ENCODE peak calls at places on chromosomes 12 and 14, in ten cellular contexts. W is stimulated activated CD8-positive, alpha-beta memory T cell treated with anti-CD3 and anti-CD28 coated beads, Interleukin-2, amount 100 ng/mL, for 48 hours; B is HFF-Myc; E is effector CD4-positive, alpha-beta T cell; K is naive thymus-derived CD8-positive, alpha-beta T cell; F is progenitor cell of endocrine pancreas; T is ELR; M is BJ; J is stromal cell of bone marrow; Q is mesendoderm. L is an unnamed sample.

GRCh38 chr12:12216349-12217017 is 50.4 kb downstream of the LRP6 start:
- DNase-seq in W (no peak), B (no peak), E (no peak), K (no peak), F (no peak), T (no peak), M (no peak), J (no peak), Q (no peak), L (no peak)

GRCh38 chr12:92063641-92064040 is 82.0 kb downstream of the BTG1 start:
- DNase-seq in W (no peak), B (no peak), E (no peak), K (no peak), F (no peak), T (peak), M (no peak), J (no peak), Q (no peak), L (no peak)

GRCh38 chr14:52063107-52063506 is 5.8 kb downstream of the NID2 start:
- DNase-seq in W (no peak), B (no peak), E (no peak), K (no peak), F (no peak), T (no peak), M (no peak), J (no peak), Q (peak), L (no peak)

GRCh38 chr12:124857921-124858461 is 5.7 kb downstream of the SCARB1 start:
- DNase-seq in W (no peak), B (no peak), E (no peak), K (no peak), F (no peak), T (no peak), M (no peak), J (no peak), Q (no peak), L (no peak)

GRCh38 chr14:20657216-20658211 is 16.0 kb upstream of the OR6S1 start:
- DNase-seq in W (no peak), B (no peak), E (no peak), K (no peak), F (no peak), T (peak), M (no peak), J (no peak), Q (peak), L (no peak)

GRCh38 chr12:101004891-101005290 is 205.1 kb downstream of the SLC5A8 start:
- DNase-seq in W (no peak), B (no peak), E (no peak), K (no peak), F (no peak), T (peak), M (no peak), J (no peak), Q (no peak), L (no peak)

GRCh38 chr14:41873379-41874034 is 266.8 kb downstream of the LRFN5 start:
- DNase-seq in W (no peak), B (peak), E (no peak), K (no peak), F (no peak), T (peak), M (no peak), J (peak), Q (peak), L (no peak)

GRCh38 chr14:20019257-20019865 is at the start of gene OR4K14:
- DNase-seq in W (no peak), B (no peak), E (no peak), K (no peak), F (no peak), T (no peak), M (no peak), J (no peak), Q (no peak), L (no peak)

GRCh38 chr14:94164685-94165431 is 9.3 kb upstream of the PPP4R4 start:
- DNase-seq in W (no peak), B (no peak), E (no peak), K (no peak), F (no peak), T (no peak), M (no peak), J (no peak), Q (no peak), L (no peak)

GRCh38 chr12:102430661-102431060 is 49.7 kb downstream of the IGF1 start:
- DNase-seq in W (no peak), B (no peak), E (no peak), K (no peak), F (no peak), T (no peak), M (peak), J (no peak), Q (no peak), L (no peak)

GRCh38 chr12:51307655-51308593 is 16.1 kb downstream of the BIN2 start:
- DNase-seq in W (no peak), B (no peak), E (no peak), K (peak), F (no peak), T (peak), M (peak), J (peak), Q (no peak), L (no peak)

GRCh38 chr12:55822228-55822627 is 4.4 kb downstream of the ORMDL2 start:
- DNase-seq in W (no peak), B (no peak), E (no peak), K (no peak), F (no peak), T (peak), M (no peak), J (no peak), Q (peak), L (no peak)

GRCh38 chr14:69945905-69946304 is 66.7 kb downstream of the SMOC1 start:
- DNase-seq in W (no peak), B (no peak), E (no peak), K (no peak), F (no peak), T (no peak), M (no peak), J (no peak), Q (no peak), L (no peak)

GRCh38 chr14:78593949-78594348 is 423.8 kb downstream of the NRXN3 start:
- DNase-seq in W (no peak), B (no peak), E (no peak), K (no peak), F (no peak), T (no peak), M (no peak), J (no peak), Q (no peak), L (no peak)

GRCh38 chr14:35964736-35965135 is 138.6 kb downstream of the BRMS1L start:
- DNase-seq in W (no peak), B (no peak), E (no peak), K (no peak), F (no peak), T (no peak), M (no peak), J (no peak), Q (peak), L (no peak)

GRCh38 chr14:73785834-73786631 is 65.6 kb upstream of the PTGR2 start:
- DNase-seq in W (peak), B (peak), E (peak), K (peak), F (peak), T (peak), M (peak), J (peak), Q (peak), L (peak)

GRCh38 chr12:71472441-71472911 is 32.9 kb downstream of the LGR5 start:
- DNase-seq in W (no peak), B (no peak), E (no peak), K (no peak), F (no peak), T (peak), M (no peak), J (no peak), Q (peak), L (no peak)

GRCh38 chr12:84497819-84498218 is 414.8 kb downstream of the SLC6A15 start:
- DNase-seq in W (no peak), B (no peak), E (no peak), K (no peak), F (no peak), T (no peak), M (no peak), J (no peak), Q (peak), L (no peak)

GRCh38 chr12:49022558-49023178 is 4.1 kb upstream of the PRKAG1 start:
- DNase-seq in W (no peak), B (no peak), E (no peak), K (no peak), F (no peak), T (no peak), M (no peak), J (no peak), Q (no peak), L (no peak)

GRCh38 chr12:6635375-6635855 is 344 bp downstream of the LPAR5 start:
- DNase-seq in W (peak), B (no peak), E (peak), K (peak), F (no peak), T (no peak), M (no peak), J (no peak), Q (peak), L (no peak)

GRCh38 chr12:116544656-116545055 is 14.5 kb upstream of the MAP1LC3B2 start:
- DNase-seq in W (no peak), B (no peak), E (no peak), K (no peak), F (no peak), T (no peak), M (no peak), J (peak), Q (no peak), L (no peak)

GRCh38 chr12:46450279-46450748 is 77.7 kb upstream of the SLC38A2 start:
- DNase-seq in W (no peak), B (no peak), E (no peak), K (no peak), F (no peak), T (no peak), M (no peak), J (no peak), Q (no peak), L (no peak)

GRCh38 chr14:51681411-51681810 is 29.7 kb downstream of the FRMD6 start:
- DNase-seq in W (no peak), B (no peak), E (no peak), K (no peak), F (no peak), T (no peak), M (no peak), J (no peak), Q (no peak), L (no peak)

GRCh38 chr12:60849723-60850122 is 1253.9 kb downstream of the SLC16A7 start:
- DNase-seq in W (no peak), B (no peak), E (no peak), K (no peak), F (no peak), T (no peak), M (no peak), J (no peak), Q (no peak), L (no peak)

GRCh38 chr12:79367016-79367575 is 323.7 kb downstream of the PAWR start:
- DNase-seq in W (no peak), B (no peak), E (no peak), K (no peak), F (no peak), T (no peak), M (no peak), J (no peak), Q (no peak), L (no peak)

GRCh38 chr12:62730649-62731377 is 204.1 kb downstream of the PPM1H start:
- DNase-seq in W (no peak), B (no peak), E (no peak), K (no peak), F (no peak), T (peak), M (no peak), J (peak), Q (no peak), L (no peak)

GRCh38 chr14:90864741-90865140 is 48.5 kb upstream of the TTC7B start:
- DNase-seq in W (no peak), B (no peak), E (no peak), K (no peak), F (no peak), T (no peak), M (no peak), J (no peak), Q (no peak), L (no peak)

GRCh38 chr14:104770851-104771272 is 17.9 kb downstream of the SIVA1 start:
- DNase-seq in W (no peak), B (no peak), E (no peak), K (no peak), F (no peak), T (peak), M (no peak), J (no peak), Q (no peak), L (no peak)

GRCh38 chr14:105940534-105941225 is 414.3 kb downstream of the TMEM121 start:
- DNase-seq in W (no peak), B (no peak), E (no peak), K (no peak), F (no peak), T (no peak), M (no peak), J (no peak), Q (no peak), L (no peak)

GRCh38 chr12:2396448-2396871 is 343.7 kb downstream of the CACNA1C start:
- DNase-seq in W (no peak), B (no peak), E (no peak), K (no peak), F (no peak), T (no peak), M (peak), J (peak), Q (no peak), L (no peak)

GRCh38 chr12:15788266-15789214 is 648 bp downstream of the EPS8 start:
- DNase-seq in W (no peak), B (no peak), E (peak), K (peak), F (peak), T (peak), M (no peak), J (no peak), Q (peak), L (no peak)

GRCh38 chr12:122336015-122336946 is 70.0 kb upstream of the VPS33A start:
- DNase-seq in W (peak), B (no peak), E (peak), K (peak), F (no peak), T (peak), M (no peak), J (no peak), Q (peak), L (no peak)

GRCh38 chr12:23008613-23009012 is 383.6 kb downstream of the ETNK1 start:
- DNase-seq in W (no peak), B (no peak), E (no peak), K (no peak), F (no peak), T (no peak), M (no peak), J (no peak), Q (no peak), L (no peak)

GRCh38 chr12:5452569-5452968 is 20.7 kb downstream of the NTF3 start:
- DNase-seq in W (no peak), B (no peak), E (no peak), K (no peak), F (no peak), T (no peak), M (no peak), J (no peak), Q (no peak), L (no peak)

GRCh38 chr12:12899530-12900380 is 8.4 kb downstream of the GPRC5A start:
- DNase-seq in W (peak), B (peak), E (no peak), K (no peak), F (no peak), T (peak), M (peak), J (peak), Q (no peak), L (no peak)

GRCh38 chr12:79434561-79434960 is 256.2 kb downstream of the PAWR start:
- DNase-seq in W (no peak), B (no peak), E (no peak), K (no peak), F (no peak), T (no peak), M (no peak), J (no peak), Q (no peak), L (no peak)

L was measured in hypothalamus.